ENCODE peak calls at places on chromosomes 3 and 15, in seven cellular contexts. J, L, Q, O, S, Y and P are unnamed samples. For H3K4me1, the result is how much of the 10 kb centered on the place peaks cover.

GRCh38 chr15:59296181-59296617 is 76.5 kb downstream of the MYO1E start:
- DNase-seq in J (no peak), L (no peak), Q (no peak), O (no peak), S (no peak), Y (no peak), P (no peak)

GRCh38 chr3:61858054-61858453 is 296.7 kb downstream of the PTPRG start:
- DNase-seq in J (no peak), L (no peak), Q (no peak), O (no peak), S (no peak), Y (no peak), P (no peak)

GRCh38 chr15:101239724-101240136 is 12.1 kb downstream of the CHSY1 start:
- DNase-seq in J (no peak), L (no peak), Q (no peak), O (no peak), S (no peak), Y (no peak), P (no peak)

GRCh38 chr3:28244471-28244870 is 3.1 kb downstream of the CMC1 start:
- DNase-seq in J (no peak), L (no peak), Q (no peak), O (no peak), S (no peak), Y (no peak), P (peak)

GRCh38 chr15:62491642-62492041 is 326.6 kb upstream of the C2CD4B start:
- DNase-seq in J (no peak), L (no peak), Q (no peak), O (no peak), S (no peak), Y (no peak), P (no peak)

GRCh38 chr3:79032686-79033318 is 735.0 kb downstream of the ROBO1 start:
- DNase-seq in J (peak), L (no peak), Q (no peak), O (no peak), S (no peak), Y (no peak), P (no peak)

GRCh38 chr15:23857028-23857641 is 170.0 kb upstream of the NDN start:
- DNase-seq in J (peak), L (peak), Q (peak), O (no peak), S (peak), Y (no peak), P (no peak)

GRCh38 chr15:70100495-70101331 is 3.0 kb upstream of the TLE3 start:
- DNase-seq in J (peak), L (peak), Q (peak), O (no peak), S (peak), Y (no peak), P (peak)

GRCh38 chr3:23877324-23877980 is 39.3 kb downstream of the NKIRAS1 start:
- DNase-seq in J (no peak), L (no peak), Q (peak), O (no peak), S (no peak), Y (no peak), P (no peak)

GRCh38 chr3:154758109-154758868 is 321.8 kb upstream of the MME start:
- DNase-seq in J (peak), L (no peak), Q (no peak), O (no peak), S (no peak), Y (no peak), P (no peak)

GRCh38 chr15:71397377-71397776 is 282.1 kb downstream of the THSD4 start:
- DNase-seq in J (no peak), L (peak), Q (no peak), O (no peak), S (peak), Y (no peak), P (no peak)

GRCh38 chr3:59563966-59564365 is 514.1 kb upstream of the CFAP20DC start:
- DNase-seq in J (no peak), L (no peak), Q (no peak), O (no peak), S (no peak), Y (no peak), P (no peak)

GRCh38 chr3:78035020-78035660 is 995.2 kb downstream of the ROBO2 start:
- DNase-seq in J (peak), L (no peak), Q (no peak), O (no peak), S (no peak), Y (no peak), P (no peak)

GRCh38 chr15:57696146-57696545 is 10.4 kb upstream of the POLR2M start:
- DNase-seq in J (peak), L (no peak), Q (no peak), O (no peak), S (no peak), Y (no peak), P (no peak)

GRCh38 chr3:30779686-30780287 is 114.7 kb downstream of the GADL1 start:
- DNase-seq in J (peak), L (no peak), Q (no peak), O (no peak), S (no peak), Y (no peak), P (no peak)

GRCh38 chr15:70998319-70998718 is 105.7 kb downstream of the LRRC49 start:
- DNase-seq in J (no peak), L (no peak), Q (no peak), O (no peak), S (no peak), Y (no peak), P (no peak)

GRCh38 chr3:113103588-113103987 is 107.8 kb upstream of the BOC start:
- DNase-seq in J (no peak), L (no peak), Q (no peak), O (no peak), S (no peak), Y (no peak), P (no peak)

GRCh38 chr3:169771651-169772529 is 1.3 kb upstream of the MYNN start:
- DNase-seq in J (peak), L (peak), Q (peak), O (no peak), S (peak), Y (no peak), P (peak)

GRCh38 chr3:58266577-58266976 is 29.0 kb downstream of the ABHD6 start:
- DNase-seq in J (no peak), L (no peak), Q (no peak), O (no peak), S (no peak), Y (no peak), P (no peak)

GRCh38 chr15:48355377-48355776 is 24.1 kb downstream of the DUT start:
- DNase-seq in J (no peak), L (no peak), Q (no peak), O (no peak), S (no peak), Y (no peak), P (no peak)

GRCh38 chr3:15815696-15816095 is 17.9 kb upstream of the ANKRD28 start:
- DNase-seq in J (no peak), L (no peak), Q (no peak), O (no peak), S (no peak), Y (no peak), P (no peak)

GRCh38 chr3:111073186-111073585 is 1.6 kb downstream of the NECTIN3 start:
- DNase-seq in J (no peak), L (no peak), Q (no peak), O (no peak), S (no peak), Y (no peak), P (no peak)

GRCh38 chr3:111590096-111590491 is 5.1 kb downstream of the ZBED2 start:
- DNase-seq in J (peak), L (no peak), Q (no peak), O (no peak), S (no peak), Y (no peak), P (no peak)

GRCh38 chr15:70837476-70837875 is 16.5 kb downstream of the LARP6 start:
- DNase-seq in J (no peak), L (no peak), Q (no peak), O (no peak), S (no peak), Y (no peak), P (no peak)

GRCh38 chr15:88745696-88746095 is 57.5 kb upstream of the ACAN start:
- DNase-seq in J (no peak), L (no peak), Q (no peak), O (no peak), S (no peak), Y (no peak), P (no peak)

GRCh38 chr3:36763850-36764703 is at the start of gene DCLK3:
- DNase-seq in J (peak), L (no peak), Q (no peak), O (no peak), S (no peak), Y (no peak), P (no peak)

GRCh38 chr3:117165611-117166051 is 456.1 kb downstream of the TUSC7 start:
- DNase-seq in J (peak), L (no peak), Q (no peak), O (no peak), S (no peak), Y (no peak), P (no peak)

GRCh38 chr3:32310918-32311839 is 72.7 kb downstream of the CMTM8 start:
- DNase-seq in J (no peak), L (no peak), Q (no peak), O (no peak), S (no peak), Y (no peak), P (no peak)

GRCh38 chr3:62873672-62874397 is 1.4 kb downstream of the CADPS start:
- DNase-seq in J (peak), L (peak), Q (no peak), O (no peak), S (no peak), Y (no peak), P (peak)

GRCh38 chr3:72129384-72130094 is 344.6 kb upstream of the PROK2 start:
- DNase-seq in J (no peak), L (no peak), Q (no peak), O (no peak), S (no peak), Y (no peak), P (no peak)

GRCh38 chr3:123789760-123790159 is 94.4 kb downstream of the MYLK start:
- DNase-seq in J (no peak), L (no peak), Q (no peak), O (no peak), S (no peak), Y (no peak), P (no peak)

GRCh38 chr3:140341213-140341612 is 336.7 kb upstream of the TRIM42 start:
- DNase-seq in J (no peak), L (peak), Q (no peak), O (no peak), S (no peak), Y (no peak), P (no peak)

GRCh38 chr15:56968821-56969220 is 50.4 kb downstream of the TCF12 start:
- DNase-seq in J (peak), L (no peak), Q (no peak), O (no peak), S (no peak), Y (no peak), P (no peak)

GRCh38 chr3:31968927-31969418 is 12.1 kb downstream of the OSBPL10 start:
- DNase-seq in J (no peak), L (no peak), Q (no peak), O (no peak), S (no peak), Y (peak), P (no peak)

GRCh38 chr15:61983087-61983486 is 77.2 kb downstream of the VPS13C start:
- DNase-seq in J (no peak), L (no peak), Q (no peak), O (no peak), S (no peak), Y (no peak), P (no peak)

GRCh38 chr3:60304103-60304502 is 947.1 kb downstream of the FHIT start:
- DNase-seq in J (no peak), L (no peak), Q (no peak), O (no peak), S (no peak), Y (no peak), P (no peak)

GRCh38 chr3:126746395-126747177 is 42.5 kb downstream of the CHCHD6 start:
- DNase-seq in J (no peak), L (no peak), Q (no peak), O (no peak), S (peak), Y (no peak), P (peak)

GRCh38 chr3:152381881-152382295 is 113.2 kb downstream of the MBNL1 start:
- DNase-seq in J (no peak), L (no peak), Q (no peak), O (no peak), S (no peak), Y (no peak), P (no peak)

GRCh38 chr15:68205558-68205944 is 419 bp upstream of the CALML4 start:
- DNase-seq in J (no peak), L (no peak), Q (no peak), O (no peak), S (no peak), Y (no peak), P (no peak)

DNA sequence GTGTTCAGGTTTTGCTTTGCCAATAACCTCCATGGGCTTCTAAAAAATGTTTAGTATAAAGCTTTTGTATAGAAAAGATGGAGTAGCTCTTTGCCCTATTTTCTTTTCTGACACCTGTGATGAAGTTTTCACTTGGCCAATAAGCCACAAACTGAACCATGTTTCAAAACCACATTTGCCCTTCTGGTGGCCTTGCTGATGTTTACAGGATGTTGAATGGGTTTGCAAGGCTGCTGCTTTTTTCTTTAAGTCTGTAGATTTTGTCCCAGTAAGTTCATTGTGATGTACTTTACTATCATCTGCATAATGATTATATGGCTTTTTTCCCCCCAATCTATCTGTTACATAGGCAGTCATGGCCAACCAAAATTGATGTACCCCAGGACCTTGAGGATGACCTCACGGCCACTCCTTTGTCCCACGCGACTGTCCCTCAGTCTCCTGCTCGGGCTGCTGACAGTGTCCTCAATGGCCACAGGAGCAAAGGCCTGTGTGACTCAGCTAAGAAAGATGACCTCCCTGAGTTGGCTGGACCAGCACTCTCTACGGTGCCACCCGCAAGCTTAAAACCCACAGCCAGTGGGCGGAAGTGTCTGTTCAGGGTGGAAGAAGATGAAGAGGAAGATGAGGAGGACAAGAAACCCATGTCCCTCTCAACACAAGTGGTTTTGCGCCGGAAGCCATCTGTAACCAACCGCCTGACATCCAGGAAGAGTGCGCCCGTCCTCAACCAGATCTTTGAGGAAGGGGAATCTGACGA is 60.8 kb downstream of the SNRK start:
- DNase-seq in J (no peak), L (peak), Q (no peak), O (no peak), S (no peak), Y (no peak), P (no peak)
- H3K4me1 ChIP-seq in J (under half), L (under half), Q (under half), O (under half), S (under half), Y (under half), P (half or more)

DNA sequence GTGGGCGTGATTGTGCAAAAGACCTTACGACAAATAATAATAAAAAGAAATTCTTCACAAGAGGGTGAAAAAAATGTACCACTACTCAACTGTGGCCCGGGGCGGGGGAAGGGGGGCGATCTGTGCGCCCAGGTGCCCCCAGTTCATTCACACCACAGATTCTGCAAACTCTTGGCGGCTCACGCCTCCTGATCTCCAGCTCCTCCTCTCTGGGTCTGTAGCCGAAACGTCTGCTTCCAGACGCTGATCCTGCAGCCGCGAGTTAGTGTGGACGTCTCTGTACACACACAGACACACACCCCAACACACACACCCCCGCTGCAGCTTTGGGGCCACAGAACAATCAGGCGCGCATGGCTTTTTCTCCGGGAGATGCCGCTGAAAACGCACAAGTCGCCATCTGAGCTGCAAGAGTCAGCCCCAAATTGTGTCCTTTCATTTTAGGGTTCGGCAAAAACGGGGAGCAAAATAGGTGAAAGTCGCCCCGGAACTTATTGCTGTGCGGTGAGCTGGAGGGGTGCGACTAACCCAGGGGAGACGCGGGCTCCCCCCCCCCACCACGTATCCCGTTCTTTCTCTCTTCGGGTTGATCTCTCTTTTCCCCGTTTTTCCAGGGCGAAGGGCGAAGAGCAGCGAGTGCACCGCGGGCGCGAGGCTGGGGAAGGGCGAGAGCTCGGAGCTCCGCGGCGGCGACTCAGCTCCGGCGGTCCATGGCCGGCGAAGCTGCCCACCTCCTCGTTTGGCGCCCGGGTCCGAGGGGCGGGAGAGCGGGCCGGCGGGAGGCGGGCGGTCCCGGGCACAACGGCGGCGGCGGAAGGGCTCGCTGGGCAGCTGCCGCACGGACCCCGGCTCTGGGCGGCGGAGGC is 503 bp upstream of the WNT5A start:
- DNase-seq in J (peak), L (peak), Q (peak), O (no peak), S (no peak), Y (no peak), P (peak)
- H3K27ac ChIP-seq in J (no peak), L (peak), Q (peak), O (peak), S (peak), Y (no peak), P (peak)

DNA sequence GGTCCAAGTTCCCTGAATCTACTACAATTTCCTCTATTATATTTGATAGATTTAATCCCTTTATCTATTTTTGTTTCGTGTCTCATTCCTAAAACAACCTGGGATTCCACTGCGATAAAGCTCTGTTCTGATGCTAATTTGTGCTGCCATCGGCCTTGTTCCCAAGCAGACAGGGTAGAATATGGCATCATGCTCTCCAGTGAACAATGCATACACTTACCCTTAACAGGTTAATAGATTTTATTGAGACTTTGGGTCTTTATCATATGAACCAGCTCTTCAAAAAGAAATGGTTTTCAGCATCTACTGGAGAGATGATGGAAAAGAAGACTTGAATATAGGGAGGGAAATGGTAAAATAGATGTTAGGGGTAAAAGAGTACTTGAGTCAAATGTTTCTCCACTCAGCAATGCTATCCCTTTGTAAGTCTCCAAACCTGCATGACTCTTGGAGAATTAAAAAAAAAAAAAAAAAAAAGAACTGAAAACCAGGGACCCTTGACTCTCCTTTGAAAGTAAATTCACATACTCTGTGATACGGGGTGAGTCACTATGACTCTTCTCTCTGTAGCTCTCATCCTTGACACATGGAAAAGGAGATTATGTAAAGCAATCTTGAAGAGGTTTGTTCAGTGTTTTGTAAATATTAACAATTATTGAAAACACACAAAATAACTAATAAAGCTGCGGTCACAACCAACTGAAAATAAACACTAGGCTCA is 268.8 kb downstream of the ZBTB20 start:
- DNase-seq in J (peak), L (no peak), Q (no peak), O (no peak), S (no peak), Y (no peak), P (no peak)
- H3K4me1 ChIP-seq in J (under half), L (under half), Q (under half), O (under half), S (half or more), Y (under half), P (under half)

DNA sequence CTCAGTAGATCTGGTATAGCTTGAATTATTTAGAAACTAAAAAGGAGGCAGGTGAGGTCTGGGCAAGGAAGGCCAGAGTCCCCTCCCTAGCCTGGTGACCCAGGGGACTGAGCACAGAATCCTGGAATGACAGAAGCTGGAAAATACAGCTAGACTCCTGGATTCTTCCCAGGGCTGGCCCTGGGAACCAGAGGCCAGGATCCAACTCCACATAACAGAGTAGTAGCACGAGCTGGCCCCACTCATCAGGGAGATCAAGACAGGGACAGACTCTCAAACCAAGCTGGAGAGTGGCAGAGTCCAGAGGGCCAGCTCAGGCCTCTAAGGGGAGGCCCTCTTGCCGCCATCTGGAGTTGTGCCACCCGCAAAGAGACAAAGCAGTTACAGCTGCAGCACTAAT is 10.7 kb downstream of the VIPR1 start:
- DNase-seq in J (no peak), L (no peak), Q (no peak), O (no peak), S (no peak), Y (no peak), P (no peak)
- H3K27ac ChIP-seq in J (no peak), L (no peak), Q (no peak), O (peak), S (no peak), Y (peak), P (peak)

DNA sequence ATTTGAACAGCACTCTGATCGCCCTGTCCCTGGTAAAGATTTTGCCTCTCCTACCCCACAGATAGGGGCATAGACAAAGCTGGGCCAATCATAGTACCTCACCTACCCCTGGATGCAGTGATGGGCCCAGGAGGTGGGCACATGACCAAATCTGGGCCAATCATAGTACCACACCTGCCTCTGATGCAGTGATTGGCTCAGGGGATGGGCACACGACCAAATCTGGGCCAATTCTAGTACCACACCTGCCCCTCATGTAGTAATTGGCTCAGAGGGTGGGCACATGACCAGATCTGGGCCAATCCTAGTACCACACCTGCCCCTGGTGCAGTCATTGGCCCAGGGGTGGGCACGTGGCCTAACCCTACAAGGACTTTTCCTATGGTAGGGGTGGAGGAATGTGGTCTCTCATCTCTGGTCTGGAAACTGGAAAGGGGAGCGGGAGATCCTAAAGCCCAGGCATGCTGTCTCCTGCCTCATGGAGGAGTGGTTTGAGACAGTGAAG is 56.9 kb upstream of the MEF2A start:
- DNase-seq in J (no peak), L (no peak), Q (no peak), O (no peak), S (no peak), Y (no peak), P (no peak)
- H3K4me1 ChIP-seq in J (under half), L (under half), Q (under half), O (under half), S (half or more), Y (under half), P (half or more)

GRCh38 chr3:10470120-10470665 is 35.2 kb downstream of the ATP2B2 start:
- DNase-seq in J (no peak), L (no peak), Q (no peak), O (no peak), S (no peak), Y (no peak), P (no peak)
- H3K27ac ChIP-seq in J (no peak), L (no peak), Q (no peak), O (no peak), S (no peak), Y (no peak), P (no peak)